ENCODE peak calls at places on chromosomes 7 and 10, in five cellular contexts. One of them, this sample, is unnamed.

GRCh38 chr7:20280475-20281351 is 50.0 kb upstream of the ITGB8 start:
- DNase-seq in HCT116: no peak
- DNase-seq in ovary: no peak
- DNase-seq in SK-N-SH: peak; percentile 27
- DNase-seq in A549: no peak
- DNase-seq in this sample: no peak

GRCh38 chr7:35536396-35536826 is 158.5 kb downstream of the HERPUD2 start:
- DNase-seq in HCT116: no peak
- DNase-seq in ovary: no peak
- DNase-seq in SK-N-SH: no peak
- DNase-seq in A549: no peak
- DNase-seq in this sample: peak; percentile 58

GRCh38 chr10:71838264-71839211 is 12.5 kb downstream of the PSAP start:
- DNase-seq in HCT116: no peak
- DNase-seq in ovary: no peak
- DNase-seq in SK-N-SH: no peak
- DNase-seq in A549: peak; percentile 36
- DNase-seq in this sample: no peak

GRCh38 chr10:19250542-19250941 is 201.9 kb downstream of the MALRD1 start:
- DNase-seq in HCT116: no peak
- DNase-seq in ovary: no peak
- DNase-seq in SK-N-SH: no peak
- DNase-seq in A549: no peak
- DNase-seq in this sample: no peak

GRCh38 chr7:134307320-134307719 is 9.4 kb downstream of the SLC35B4 start:
- DNase-seq in HCT116: no peak
- DNase-seq in ovary: no peak
- DNase-seq in SK-N-SH: no peak
- DNase-seq in A549: no peak
- DNase-seq in this sample: no peak

GRCh38 chr10:120715214-120715613 is 135.9 kb upstream of the WDR11 start:
- DNase-seq in HCT116: no peak
- DNase-seq in ovary: no peak
- DNase-seq in SK-N-SH: no peak
- DNase-seq in A549: no peak
- DNase-seq in this sample: no peak

GRCh38 chr7:40234046-40234445 is 99.2 kb downstream of the SUGCT start:
- DNase-seq in HCT116: no peak
- DNase-seq in ovary: no peak
- DNase-seq in SK-N-SH: no peak
- DNase-seq in A549: no peak
- DNase-seq in this sample: no peak

GRCh38 chr10:103680869-103681236 is 174.5 kb downstream of the SH3PXD2A start:
- DNase-seq in HCT116: no peak
- DNase-seq in ovary: no peak
- DNase-seq in SK-N-SH: no peak
- DNase-seq in A549: no peak
- DNase-seq in this sample: no peak

GRCh38 chr7:135976312-135977019 is 693 bp downstream of the MTPN start:
- DNase-seq in HCT116: peak; percentile 3
- DNase-seq in ovary: no peak
- DNase-seq in SK-N-SH: peak; percentile 67
- DNase-seq in A549: peak; percentile 9
- DNase-seq in this sample: no peak

GRCh38 chr10:117411440-117412428 is 36.5 kb upstream of the PDZD8 start:
- DNase-seq in HCT116: no peak
- DNase-seq in ovary: no peak
- DNase-seq in SK-N-SH: peak; percentile 68
- DNase-seq in A549: no peak
- DNase-seq in this sample: no peak

GRCh38 chr10:67978749-67979148 is 94.3 kb downstream of the SIRT1 start:
- DNase-seq in HCT116: no peak
- DNase-seq in ovary: no peak
- DNase-seq in SK-N-SH: no peak
- DNase-seq in A549: no peak
- DNase-seq in this sample: no peak

GRCh38 chr10:74238031-74238431 is 87.0 kb downstream of the ADK start:
- DNase-seq in HCT116: no peak
- DNase-seq in ovary: no peak
- DNase-seq in SK-N-SH: peak; percentile 32
- DNase-seq in A549: no peak
- DNase-seq in this sample: no peak

GRCh38 chr10:7027913-7028808 is 382.7 kb downstream of the SFMBT2 start:
- DNase-seq in HCT116: no peak
- DNase-seq in ovary: no peak
- DNase-seq in SK-N-SH: no peak
- DNase-seq in A549: no peak
- DNase-seq in this sample: no peak

GRCh38 chr10:76085773-76086570 is 654.5 kb downstream of the LRMDA start:
- DNase-seq in HCT116: no peak
- DNase-seq in ovary: no peak
- DNase-seq in SK-N-SH: no peak
- DNase-seq in A549: no peak
- DNase-seq in this sample: no peak

GRCh38 chr10:45461034-45461433 is 87.0 kb downstream of the ALOX5 start:
- DNase-seq in HCT116: no peak
- DNase-seq in ovary: no peak
- DNase-seq in SK-N-SH: no peak
- DNase-seq in A549: no peak
- DNase-seq in this sample: no peak

GRCh38 chr7:48042216-48042615 is 6.9 kb downstream of the C7orf57 start:
- DNase-seq in HCT116: no peak
- DNase-seq in ovary: no peak
- DNase-seq in SK-N-SH: no peak
- DNase-seq in A549: no peak
- DNase-seq in this sample: no peak

GRCh38 chr7:5430612-5430947 is 6.9 kb upstream of the TNRC18 start:
- DNase-seq in HCT116: no peak
- DNase-seq in ovary: no peak
- DNase-seq in SK-N-SH: no peak
- DNase-seq in A549: no peak
- DNase-seq in this sample: no peak

GRCh38 chr10:114491419-114491818 is 87.1 kb upstream of the AFAP1L2 start:
- DNase-seq in HCT116: no peak
- DNase-seq in ovary: no peak
- DNase-seq in SK-N-SH: no peak
- DNase-seq in A549: no peak
- DNase-seq in this sample: peak; percentile 69

GRCh38 chr7:33093266-33093665 is 15.9 kb downstream of the RP9 start:
- DNase-seq in HCT116: no peak
- DNase-seq in ovary: no peak
- DNase-seq in SK-N-SH: no peak
- DNase-seq in A549: no peak
- DNase-seq in this sample: no peak

GRCh38 chr10:73042130-73042529 is 54.5 kb downstream of the P4HA1 start:
- DNase-seq in HCT116: no peak
- DNase-seq in ovary: no peak
- DNase-seq in SK-N-SH: no peak
- DNase-seq in A549: no peak
- DNase-seq in this sample: no peak
- H3K4me1 ChIP-seq in HCT116: peaks cover 6% of the 10 kb centered on the region
- H3K4me1 ChIP-seq in ovary: peaks cover 5% of the 10 kb centered on the region
- H3K4me1 ChIP-seq in SK-N-SH: no peaks in the 10 kb centered on the region
- H3K4me1 ChIP-seq in A549: peaks cover 23% of the 10 kb centered on the region
- H3K4me1 ChIP-seq in this sample: no peaks in the 10 kb centered on the region

GRCh38 chr10:50419756-50420155 is 168.4 kb upstream of the ASAH2 start:
- DNase-seq in HCT116: no peak
- DNase-seq in ovary: no peak
- DNase-seq in SK-N-SH: no peak
- DNase-seq in A549: no peak
- DNase-seq in this sample: no peak

GRCh38 chr10:50416885-50417284 is 165.6 kb upstream of the ASAH2 start:
- DNase-seq in HCT116: no peak
- DNase-seq in ovary: no peak
- DNase-seq in SK-N-SH: no peak
- DNase-seq in A549: no peak
- DNase-seq in this sample: no peak

GRCh38 chr10:50419091-50419490 is 167.8 kb upstream of the ASAH2 start:
- DNase-seq in HCT116: no peak
- DNase-seq in ovary: no peak
- DNase-seq in SK-N-SH: no peak
- DNase-seq in A549: no peak
- DNase-seq in this sample: no peak

GRCh38 chr10:50417486-50417905 is 166.2 kb upstream of the ASAH2 start:
- DNase-seq in HCT116: no peak
- DNase-seq in ovary: no peak
- DNase-seq in SK-N-SH: peak; percentile 11
- DNase-seq in A549: peak; percentile 37
- DNase-seq in this sample: no peak

GRCh38 chr10:50417906-50418697 is 166.8 kb upstream of the ASAH2 start:
- DNase-seq in HCT116: peak; percentile 86
- DNase-seq in ovary: peak; percentile 54
- DNase-seq in SK-N-SH: peak; percentile 76
- DNase-seq in A549: peak; percentile 92
- DNase-seq in this sample: peak; percentile 80
- TF ChIP-seq CTCF in HCT116: no peak
- TF ChIP-seq CTCF in ovary: no peak
- TF ChIP-seq CTCF in SK-N-SH: peak; percentile 13
- TF ChIP-seq CTCF in A549: peak; percentile 11
- TF ChIP-seq CTCF in this sample: no peak

GRCh38 chr10:107971411-107971810 is 806.9 kb upstream of the SORCS1 start:
- DNase-seq in HCT116: no peak
- DNase-seq in ovary: no peak
- DNase-seq in SK-N-SH: no peak
- DNase-seq in A549: no peak
- DNase-seq in this sample: no peak
- H3K27ac ChIP-seq in HCT116: no peak overlapping the region
- H3K27ac ChIP-seq in ovary: no peak overlapping the region
- H3K27ac ChIP-seq in SK-N-SH: no peak overlapping the region
- H3K27ac ChIP-seq in A549: no peak overlapping the region
- H3K27ac ChIP-seq in this sample: no peak overlapping the region

DNA sequence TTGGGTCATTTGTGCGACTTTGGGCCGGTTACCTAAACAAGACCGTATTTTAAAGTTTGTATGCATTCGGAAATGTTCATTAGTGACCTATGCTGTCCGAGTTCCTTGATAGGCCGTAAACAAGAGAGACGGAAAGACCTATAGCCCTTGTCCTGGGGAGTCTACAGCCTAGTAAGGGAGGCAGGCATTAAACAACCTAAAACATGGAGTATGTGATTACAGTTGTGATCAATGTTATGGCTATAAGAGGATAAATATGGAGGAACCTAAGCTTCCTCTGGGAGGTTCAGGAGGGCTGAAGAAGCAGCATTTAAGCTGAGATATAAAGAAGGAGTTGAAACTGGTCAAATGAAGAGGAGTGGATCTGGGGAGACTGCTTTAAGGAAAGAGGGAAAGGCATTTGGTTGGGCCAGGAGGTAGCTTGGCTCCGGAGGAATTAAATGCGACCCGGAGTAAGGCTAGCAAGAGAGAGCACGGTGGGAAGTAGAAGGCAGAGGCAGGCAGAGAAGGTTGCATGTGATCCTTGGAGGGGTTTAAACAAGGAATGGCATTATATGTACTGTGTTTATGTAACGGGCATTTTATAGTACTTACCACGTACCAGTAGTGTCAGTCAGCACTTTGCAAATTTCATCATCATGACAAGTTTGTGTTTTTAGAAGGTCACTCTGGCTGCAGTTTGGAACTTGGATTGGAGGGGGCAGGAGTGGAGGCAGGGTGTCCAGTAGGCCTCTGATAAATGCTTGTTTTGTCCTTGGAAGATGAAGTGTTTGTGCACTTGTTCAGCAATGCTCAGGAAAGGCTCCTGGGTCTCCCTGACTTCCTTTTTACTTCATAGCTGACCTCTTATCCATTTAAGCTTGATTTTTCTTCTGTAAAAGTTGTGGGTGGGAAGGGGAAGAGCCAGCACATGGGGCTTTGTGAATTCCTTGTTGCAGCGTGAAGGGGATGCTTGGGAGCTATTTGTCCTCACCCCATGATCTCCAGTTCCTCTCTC is 1.0 kb upstream of the AVPI1 start:
- DNase-seq in HCT116: no peak
- DNase-seq in ovary: peak; percentile 71
- DNase-seq in SK-N-SH: no peak
- DNase-seq in A549: peak; percentile 84
- DNase-seq in this sample: no peak
- H3K4me1 ChIP-seq in HCT116: peaks cover 68% of the 10 kb centered on the region
- H3K4me1 ChIP-seq in ovary: peaks cover 18% of the 10 kb centered on the region
- H3K4me1 ChIP-seq in SK-N-SH: peaks cover 28% of the 10 kb centered on the region
- H3K4me1 ChIP-seq in A549: peaks cover 53% of the 10 kb centered on the region
- H3K4me1 ChIP-seq in this sample: no peaks in the 10 kb centered on the region

GRCh38 chr7:91083855-91084644 is 180.2 kb upstream of the FZD1 start:
- DNase-seq in HCT116: no peak
- DNase-seq in ovary: no peak
- DNase-seq in SK-N-SH: peak; percentile 67
- DNase-seq in A549: no peak
- DNase-seq in this sample: peak; percentile 63

GRCh38 chr7:91085175-91085574 is 179.1 kb upstream of the FZD1 start:
- DNase-seq in HCT116: no peak
- DNase-seq in ovary: no peak
- DNase-seq in SK-N-SH: no peak
- DNase-seq in A549: no peak
- DNase-seq in this sample: no peak

GRCh38 chr7:91080351-91080750 is 183.9 kb upstream of the FZD1 start:
- DNase-seq in HCT116: no peak
- DNase-seq in ovary: no peak
- DNase-seq in SK-N-SH: no peak
- DNase-seq in A549: no peak
- DNase-seq in this sample: no peak

GRCh38 chr7:91082038-91082437 is 182.2 kb upstream of the FZD1 start:
- DNase-seq in HCT116: no peak
- DNase-seq in ovary: no peak
- DNase-seq in SK-N-SH: no peak
- DNase-seq in A549: no peak
- DNase-seq in this sample: no peak

GRCh38 chr7:91082854-91083495 is 181.3 kb upstream of the FZD1 start:
- DNase-seq in HCT116: no peak
- DNase-seq in ovary: no peak
- DNase-seq in SK-N-SH: peak; percentile 38
- DNase-seq in A549: peak; percentile 25
- DNase-seq in this sample: no peak
- TF ChIP-seq CTCF in HCT116: peak; percentile 32
- TF ChIP-seq CTCF in ovary: no peak
- TF ChIP-seq CTCF in SK-N-SH: peak; percentile 85
- TF ChIP-seq CTCF in A549: peak; percentile 51
- TF ChIP-seq CTCF in this sample: peak; percentile 70

GRCh38 chr7:150962743-150963399 is 15.2 kb downstream of the KCNH2 start:
- DNase-seq in HCT116: no peak
- DNase-seq in ovary: peak; percentile 70
- DNase-seq in SK-N-SH: peak; percentile 94
- DNase-seq in A549: peak; percentile 38
- DNase-seq in this sample: no peak
- H3K27ac ChIP-seq in HCT116: no peak overlapping the region
- H3K27ac ChIP-seq in ovary: no peak overlapping the region
- H3K27ac ChIP-seq in SK-N-SH: peak overlapping the region; percentile 97
- H3K27ac ChIP-seq in A549: no peak overlapping the region
- H3K27ac ChIP-seq in this sample: peak overlapping the region; percentile 75

This sample was measured in right atrium auricular region.